ENCODE peak calls at places on chromosomes 16 and 17, in four cellular contexts. F is CD8-positive, alpha-beta memory T cell; U is NCI-H345; Z is RKO. T is an unnamed sample.

GRCh38 chr17:17054636-17055035 is 12.4 kb downstream of the MPRIP start:
- DNase-seq in F (no peak), U (no peak), Z (no peak), T (no peak)

GRCh38 chr16:23174622-23175021 is 7.9 kb upstream of the SCNN1G start:
- DNase-seq in F (no peak), U (no peak), Z (peak; percentile 15), T (no peak)

GRCh38 chr17:64488301-64488700 is 8.6 kb downstream of the POLG2 start:
- DNase-seq in F (no peak), U (no peak), Z (no peak), T (no peak)

GRCh38 chr17:15475620-15476354 is 8.4 kb upstream of the CDRT4 start:
- DNase-seq in F (no peak), U (no peak), Z (no peak), T (no peak)

GRCh38 chr16:1961651-1962067 is 2.3 kb downstream of the NDUFB10 start:
- DNase-seq in F (no peak), U (no peak), Z (peak; percentile 73), T (no peak)

GRCh38 chr17:59643159-59643857 is 23.6 kb downstream of the CLTC start:
- DNase-seq in F (no peak), U (no peak), Z (peak; percentile 45), T (no peak)

GRCh38 chr17:40121886-40122465 is at the start of gene MSL1:
- DNase-seq in F (peak; percentile 84), U (peak; percentile 75), Z (peak; percentile 81), T (peak; percentile 96)

GRCh38 chr17:75428775-75429469 is 23.4 kb upstream of the GRB2 start:
- DNase-seq in F (no peak), U (no peak), Z (no peak), T (no peak)

GRCh38 chr17:13562271-13562800 is 39.4 kb downstream of the HS3ST3A1 start:
- DNase-seq in F (no peak), U (no peak), Z (peak; percentile 82), T (no peak)

GRCh38 chr16:79770244-79771064 is 169.9 kb upstream of the MAF start:
- DNase-seq in F (peak; percentile 39), U (peak; percentile 64), Z (peak; percentile 85), T (peak; percentile 96)

GRCh38 chr17:57747221-57748017 is 2.3 kb upstream of the CCDC182 start:
- DNase-seq in F (peak; percentile 8), U (peak; percentile 63), Z (peak; percentile 71), T (no peak)

GRCh38 chr17:48579738-48580543 is 1.8 kb upstream of the HOXB4 start:
- DNase-seq in F (no peak), U (peak; percentile 6), Z (no peak), T (no peak)

GRCh38 chr17:16916557-16916920 is 55.4 kb downstream of the TNFRSF13B start:
- DNase-seq in F (no peak), U (no peak), Z (no peak), T (no peak)

GRCh38 chr16:69814561-69814960 is 52.4 kb downstream of the WWP2 start:
- DNase-seq in F (no peak), U (no peak), Z (no peak), T (no peak)

GRCh38 chr16:89476379-89476778 is 14.0 kb downstream of the ANKRD11 start:
- DNase-seq in F (no peak), U (no peak), Z (no peak), T (no peak)

GRCh38 chr17:76697702-76698465 is 12.9 kb downstream of the MXRA7 start:
- DNase-seq in F (no peak), U (peak; percentile 89), Z (no peak), T (no peak)

GRCh38 chr17:40130352-40131042 is 8.7 kb downstream of the MSL1 start:
- DNase-seq in F (no peak), U (no peak), Z (no peak), T (no peak)

GRCh38 chr16:88375236-88376052 is 7.3 kb upstream of the ZNF469 start:
- DNase-seq in F (no peak), U (no peak), Z (no peak), T (no peak)

GRCh38 chr17:72514888-72515287 is 394.1 kb downstream of the SOX9 start:
- DNase-seq in F (no peak), U (no peak), Z (no peak), T (no peak)

GRCh38 chr17:27569884-27570577 is 61.0 kb upstream of the LGALS9 start:
- DNase-seq in F (no peak), U (no peak), Z (no peak), T (no peak)

GRCh38 chr17:34725740-34726139 is 146.4 kb downstream of the TMEM132E start:
- DNase-seq in F (no peak), U (no peak), Z (no peak), T (peak; percentile 81)

GRCh38 chr17:19645608-19646250 is 2.8 kb upstream of the ALDH3A2 start:
- DNase-seq in F (peak; percentile 19), U (no peak), Z (no peak), T (no peak)

GRCh38 chr17:40072481-40073346 is 9.9 kb downstream of the THRA start:
- DNase-seq in F (no peak), U (no peak), Z (no peak), T (no peak)

GRCh38 chr16:66248096-66248495 is 118.4 kb upstream of the CDH5 start:
- DNase-seq in F (no peak), U (no peak), Z (no peak), T (no peak)

GRCh38 chr17:12815642-12816141 is 26.4 kb downstream of the ARHGAP44 start:
- DNase-seq in F (no peak), U (no peak), Z (no peak), T (no peak)

GRCh38 chr17:65228734-65229390 is 91.7 kb downstream of the RGS9 start:
- DNase-seq in F (peak; percentile 4), U (no peak), Z (no peak), T (no peak)

GRCh38 chr16:89401641-89402445 is 88.5 kb downstream of the ANKRD11 start:
- DNase-seq in F (no peak), U (no peak), Z (no peak), T (no peak)

GRCh38 chr16:27177031-27177774 is 26.1 kb upstream of the KDM8 start:
- DNase-seq in F (no peak), U (no peak), Z (peak; percentile 88), T (no peak)

GRCh38 chr17:35086931-35087573 is 23.5 kb upstream of the RFFL start:
- DNase-seq in F (no peak), U (no peak), Z (peak; percentile 47), T (no peak)

GRCh38 chr17:74532115-74532514 is 840 bp upstream of the CD300LB start:
- DNase-seq in F (no peak), U (no peak), Z (no peak), T (no peak)

GRCh38 chr17:42883802-42884553 is 16.6 kb upstream of the G6PC1 start:
- DNase-seq in F (no peak), U (no peak), Z (no peak), T (no peak)

GRCh38 chr16:80689487-80689886 is 114.9 kb downstream of the CDYL2 start:
- DNase-seq in F (no peak), U (no peak), Z (no peak), T (no peak)

GRCh38 chr16:67562526-67562917 is at the start of gene CTCF:
- DNase-seq in F (peak; percentile 79), U (peak; percentile 74), Z (peak; percentile 87), T (no peak)

GRCh38 chr17:76612977-76613851 is 27.6 kb upstream of the ST6GALNAC2 start:
- DNase-seq in F (no peak), U (no peak), Z (no peak), T (no peak)

GRCh38 chr16:23505942-23506605 is 4.2 kb downstream of the GGA2 start:
- DNase-seq in F (no peak), U (no peak), Z (no peak), T (no peak)

GRCh38 chr16:17251496-17251895 is 219.3 kb downstream of the XYLT1 start:
- DNase-seq in F (no peak), U (peak; percentile 31), Z (no peak), T (no peak)

GRCh38 chr17:56099649-56100048 is 53.6 kb upstream of the ANKFN1 start:
- DNase-seq in F (no peak), U (no peak), Z (no peak), T (no peak)

GRCh38 chr16:85673529-85674417 is 15.0 kb downstream of the GINS2 start:
- DNase-seq in F (no peak), U (peak; percentile 74), Z (no peak), T (no peak)